ENCODE peak calls at places on chromosomes 12 and 14, in ten cellular contexts. One of them, this sample, is unnamed.

GRCh38 chr12:120813588-120814153 is 88.0 kb downstream of the ACADS start:
- DNase-seq in MV-4-11: no peak
- DNase-seq in activated CD8-positive, alpha-beta memory T cell treated with anti-CD3 and anti-CD28 coated beads, Interleukin-2, amount 50 U/mL, for 4 hours: no peak
- DNase-seq in left lobe of liver: no peak
- DNase-seq in RPMI7951: no peak
- DNase-seq in GDM1: no peak
- DNase-seq in ecto neural progenitor cell: no peak
- DNase-seq in retinal pigment epithelial cell: no peak
- DNase-seq in NCI-H226: no peak
- DNase-seq in foreskin fibroblast: no peak
- DNase-seq in this sample: no peak

GRCh38 chr14:104395276-104395675 is 184.3 kb upstream of the C14orf180 start:
- DNase-seq in MV-4-11: no peak
- DNase-seq in activated CD8-positive, alpha-beta memory T cell treated with anti-CD3 and anti-CD28 coated beads, Interleukin-2, amount 50 U/mL, for 4 hours: no peak
- DNase-seq in left lobe of liver: no peak
- DNase-seq in RPMI7951: no peak
- DNase-seq in GDM1: no peak
- DNase-seq in ecto neural progenitor cell: peak
- DNase-seq in retinal pigment epithelial cell: no peak
- DNase-seq in NCI-H226: no peak
- DNase-seq in foreskin fibroblast: no peak
- DNase-seq in this sample: no peak

GRCh38 chr12:52821826-52822660 is 8.1 kb upstream of the KRT4 start:
- DNase-seq in MV-4-11: no peak
- DNase-seq in activated CD8-positive, alpha-beta memory T cell treated with anti-CD3 and anti-CD28 coated beads, Interleukin-2, amount 50 U/mL, for 4 hours: no peak
- DNase-seq in left lobe of liver: no peak
- DNase-seq in RPMI7951: no peak
- DNase-seq in GDM1: no peak
- DNase-seq in ecto neural progenitor cell: no peak
- DNase-seq in retinal pigment epithelial cell: no peak
- DNase-seq in NCI-H226: peak
- DNase-seq in foreskin fibroblast: no peak
- DNase-seq in this sample: no peak

GRCh38 chr12:25236190-25236589 is 14.5 kb downstream of the KRAS start:
- DNase-seq in MV-4-11: no peak
- DNase-seq in activated CD8-positive, alpha-beta memory T cell treated with anti-CD3 and anti-CD28 coated beads, Interleukin-2, amount 50 U/mL, for 4 hours: no peak
- DNase-seq in left lobe of liver: no peak
- DNase-seq in RPMI7951: peak
- DNase-seq in GDM1: no peak
- DNase-seq in ecto neural progenitor cell: no peak
- DNase-seq in retinal pigment epithelial cell: no peak
- DNase-seq in NCI-H226: no peak
- DNase-seq in foreskin fibroblast: peak
- DNase-seq in this sample: no peak

GRCh38 chr14:75539562-75540478 is 17.6 kb downstream of the BATF start:
- DNase-seq in MV-4-11: no peak
- DNase-seq in activated CD8-positive, alpha-beta memory T cell treated with anti-CD3 and anti-CD28 coated beads, Interleukin-2, amount 50 U/mL, for 4 hours: no peak
- DNase-seq in left lobe of liver: no peak
- DNase-seq in RPMI7951: no peak
- DNase-seq in GDM1: no peak
- DNase-seq in ecto neural progenitor cell: no peak
- DNase-seq in retinal pigment epithelial cell: no peak
- DNase-seq in NCI-H226: no peak
- DNase-seq in foreskin fibroblast: no peak
- DNase-seq in this sample: no peak

GRCh38 chr14:77256694-77257093 is 14.3 kb downstream of the NGB start:
- DNase-seq in MV-4-11: no peak
- DNase-seq in activated CD8-positive, alpha-beta memory T cell treated with anti-CD3 and anti-CD28 coated beads, Interleukin-2, amount 50 U/mL, for 4 hours: no peak
- DNase-seq in left lobe of liver: no peak
- DNase-seq in RPMI7951: no peak
- DNase-seq in GDM1: no peak
- DNase-seq in ecto neural progenitor cell: no peak
- DNase-seq in retinal pigment epithelial cell: no peak
- DNase-seq in NCI-H226: no peak
- DNase-seq in foreskin fibroblast: no peak
- DNase-seq in this sample: no peak

GRCh38 chr12:74426091-74426490 is 111.5 kb upstream of the ATXN7L3B start:
- DNase-seq in MV-4-11: no peak
- DNase-seq in activated CD8-positive, alpha-beta memory T cell treated with anti-CD3 and anti-CD28 coated beads, Interleukin-2, amount 50 U/mL, for 4 hours: no peak
- DNase-seq in left lobe of liver: no peak
- DNase-seq in RPMI7951: no peak
- DNase-seq in GDM1: no peak
- DNase-seq in ecto neural progenitor cell: no peak
- DNase-seq in retinal pigment epithelial cell: no peak
- DNase-seq in NCI-H226: no peak
- DNase-seq in foreskin fibroblast: no peak
- DNase-seq in this sample: no peak

GRCh38 chr12:131751335-131751734 is 40.4 kb downstream of the SFSWAP start:
- DNase-seq in MV-4-11: no peak
- DNase-seq in activated CD8-positive, alpha-beta memory T cell treated with anti-CD3 and anti-CD28 coated beads, Interleukin-2, amount 50 U/mL, for 4 hours: no peak
- DNase-seq in left lobe of liver: no peak
- DNase-seq in RPMI7951: no peak
- DNase-seq in GDM1: no peak
- DNase-seq in ecto neural progenitor cell: no peak
- DNase-seq in retinal pigment epithelial cell: no peak
- DNase-seq in NCI-H226: no peak
- DNase-seq in foreskin fibroblast: no peak
- DNase-seq in this sample: no peak

GRCh38 chr12:131313635-131314034 is 359.9 kb downstream of the ADGRD1 start:
- DNase-seq in MV-4-11: no peak
- DNase-seq in activated CD8-positive, alpha-beta memory T cell treated with anti-CD3 and anti-CD28 coated beads, Interleukin-2, amount 50 U/mL, for 4 hours: no peak
- DNase-seq in left lobe of liver: no peak
- DNase-seq in RPMI7951: no peak
- DNase-seq in GDM1: no peak
- DNase-seq in ecto neural progenitor cell: no peak
- DNase-seq in retinal pigment epithelial cell: no peak
- DNase-seq in NCI-H226: no peak
- DNase-seq in foreskin fibroblast: no peak
- DNase-seq in this sample: no peak

GRCh38 chr12:120748242-120748641 is 22.6 kb downstream of the ACADS start:
- DNase-seq in MV-4-11: no peak
- DNase-seq in activated CD8-positive, alpha-beta memory T cell treated with anti-CD3 and anti-CD28 coated beads, Interleukin-2, amount 50 U/mL, for 4 hours: no peak
- DNase-seq in left lobe of liver: no peak
- DNase-seq in RPMI7951: no peak
- DNase-seq in GDM1: no peak
- DNase-seq in ecto neural progenitor cell: no peak
- DNase-seq in retinal pigment epithelial cell: no peak
- DNase-seq in NCI-H226: no peak
- DNase-seq in foreskin fibroblast: no peak
- DNase-seq in this sample: no peak

GRCh38 chr14:105885561-105886320 is 359.4 kb downstream of the TMEM121 start:
- DNase-seq in MV-4-11: no peak
- DNase-seq in activated CD8-positive, alpha-beta memory T cell treated with anti-CD3 and anti-CD28 coated beads, Interleukin-2, amount 50 U/mL, for 4 hours: peak
- DNase-seq in left lobe of liver: peak
- DNase-seq in RPMI7951: no peak
- DNase-seq in GDM1: no peak
- DNase-seq in ecto neural progenitor cell: peak
- DNase-seq in retinal pigment epithelial cell: no peak
- DNase-seq in NCI-H226: no peak
- DNase-seq in foreskin fibroblast: no peak
- DNase-seq in this sample: no peak

GRCh38 chr14:75393794-75394193 is 34.0 kb upstream of the JDP2 start:
- DNase-seq in MV-4-11: no peak
- DNase-seq in activated CD8-positive, alpha-beta memory T cell treated with anti-CD3 and anti-CD28 coated beads, Interleukin-2, amount 50 U/mL, for 4 hours: no peak
- DNase-seq in left lobe of liver: peak
- DNase-seq in RPMI7951: no peak
- DNase-seq in GDM1: no peak
- DNase-seq in ecto neural progenitor cell: no peak
- DNase-seq in retinal pigment epithelial cell: no peak
- DNase-seq in NCI-H226: no peak
- DNase-seq in foreskin fibroblast: no peak
- DNase-seq in this sample: no peak